ENCODE peak calls at places on chromosomes 11 and 22, in ten cellular contexts. Y is activated gamma-delta T cell treated with Interleukin-2 at 50 U/mL for 16 hours; A is stimulated activated effector memory CD8-positive, alpha-beta T cell treated with anti-CD3 and anti-CD28 coated beads, Interleukin-12 subunit alpha, Interleukin-12 subunit beta, amount 100 ng/mL, for 72 hours; N is EL; L is stimulated activated CD8-positive, alpha-beta memory T cell treated with anti-CD3 and anti-CD28 coated beads, Interleukin-7, amount 100 ng/mL, for 1 hour; P is mesendoderm; K is HS-5; H is RWPE1; G is NCI-H460; B is cardiac fibroblast. Q is an unnamed sample.

GRCh38 chr11:112025682-112026081 is 474 bp downstream of the DLAT start:
- DNase-seq in N (peak; percentile 30), Y (no peak), B (peak; percentile 26), G (no peak), A (no peak), H (peak; percentile 16), K (no peak), L (no peak), P (peak; percentile 41), Q (no peak)

GRCh38 chr11:61817471-61818202 is 834 bp upstream of the FADS1 start:
- DNase-seq in B (no peak), P (peak; percentile 53), A (no peak), L (no peak), N (no peak), H (no peak), Y (no peak), G (no peak), K (no peak), Q (no peak)

GRCh38 chr11:128901655-128902514 is 10.7 kb downstream of the KCNJ5 start:
- DNase-seq in Y (no peak), N (no peak), L (no peak), H (no peak), G (no peak), P (peak; percentile 53), B (no peak), A (no peak), K (no peak), Q (no peak)

GRCh38 chr11:1238767-1239595 is 16.1 kb downstream of the MUC5B start:
- DNase-seq in Y (no peak), L (no peak), A (no peak), B (no peak), K (no peak), H (peak; percentile 56), P (peak; percentile 37), N (no peak), G (no peak), Q (no peak)

GRCh38 chr11:57230797-57231538 is 6.1 kb downstream of the APLNR start:
- DNase-seq in Y (no peak), P (peak; percentile 87), L (no peak), K (no peak), A (no peak), B (no peak), G (no peak), H (no peak), N (no peak), Q (peak; percentile 64)

GRCh38 chr11:116420770-116421528 is 351.8 kb downstream of the BUD13 start:
- DNase-seq in H (peak; percentile 19), G (no peak), A (no peak), B (no peak), Y (no peak), L (no peak), K (no peak), N (no peak), P (peak; percentile 63), Q (no peak)

GRCh38 chr11:67437082-67437821 is at the start of gene PTPRCAP:
- DNase-seq in Y (peak; percentile 87), N (no peak), B (no peak), A (peak; percentile 85), P (peak; percentile 71), H (no peak), K (no peak), G (no peak), L (peak; percentile 64), Q (no peak)

GRCh38 chr11:15667127-15667725 is 552.5 kb downstream of the INSC start:
- DNase-seq in H (no peak), G (no peak), Y (no peak), K (peak; percentile 30), P (no peak), N (peak; percentile 52), L (no peak), A (no peak), B (peak; percentile 26), Q (no peak)

GRCh38 chr11:8266246-8267241 is 2.9 kb upstream of the LMO1 start:
- DNase-seq in K (no peak), B (no peak), A (no peak), P (no peak), Y (no peak), L (no peak), G (no peak), N (no peak), H (no peak), Q (no peak)

GRCh38 chr11:62245271-62245753 is 3.3 kb downstream of the SCGB1D2 start:
- DNase-seq in P (peak; percentile 71), H (peak; percentile 12), Y (no peak), B (peak; percentile 40), L (no peak), G (no peak), N (peak; percentile 23), A (no peak), K (no peak), Q (no peak)

GRCh38 chr11:10490398-10491232 is 35.6 kb downstream of the AMPD3 start:
- DNase-seq in L (no peak), H (peak; percentile 74), P (peak; percentile 65), B (peak; percentile 92), G (peak; percentile 78), A (no peak), Y (no peak), K (peak; percentile 95), N (peak; percentile 99), Q (peak; percentile 90)

GRCh38 chr11:65182258-65183170 is 786 bp downstream of the CAPN1 start:
- DNase-seq in Y (no peak), K (no peak), P (peak; percentile 81), N (peak; percentile 25), H (peak; percentile 48), B (peak; percentile 27), L (no peak), G (no peak), A (peak; percentile 58), Q (peak; percentile 7)

GRCh38 chr11:73784080-73784634 is 3.5 kb upstream of the MRPL48 start:
- DNase-seq in K (no peak), H (no peak), P (peak; percentile 97), B (no peak), Y (no peak), A (no peak), L (no peak), N (peak; percentile 30), G (peak; percentile 73), Q (no peak)

GRCh38 chr11:945986-946385 is 20.3 kb downstream of the AP2A2 start:
- DNase-seq in G (no peak), B (peak; percentile 73), H (no peak), P (peak; percentile 88), Y (no peak), A (no peak), N (no peak), L (no peak), K (no peak), Q (peak; percentile 62)

GRCh38 chr22:32050678-32051515 is 7.8 kb downstream of the SLC5A1 start:
- DNase-seq in B (peak; percentile 74), G (peak; percentile 85), H (peak; percentile 85), N (peak; percentile 80), P (peak; percentile 69), L (peak; percentile 4), K (peak; percentile 72), Y (peak; percentile 14), A (peak; percentile 82), Q (no peak)

GRCh38 chr11:76729214-76729613 is 53.9 kb upstream of the TSKU start:
- DNase-seq in H (no peak), N (no peak), G (no peak), B (no peak), P (no peak), L (no peak), Y (no peak), A (no peak), K (no peak), Q (no peak)

GRCh38 chr22:45818130-45819085 is 146.8 kb downstream of the ATXN10 start:
- DNase-seq in K (no peak), G (no peak), L (no peak), B (no peak), N (no peak), P (peak; percentile 23), A (no peak), Y (no peak), H (no peak), Q (peak; percentile 79)

GRCh38 chr11:125445731-125446130 is 50.3 kb downstream of the FEZ1 start:
- DNase-seq in G (no peak), H (no peak), A (no peak), P (no peak), N (no peak), Y (no peak), L (no peak), K (no peak), B (no peak), Q (no peak)

GRCh38 chr11:104003491-104003890 is 32.9 kb upstream of the DDI1 start:
- DNase-seq in Y (no peak), H (no peak), B (peak; percentile 43), L (no peak), K (no peak), N (peak; percentile 35), P (no peak), A (no peak), G (no peak), Q (no peak)